ENCODE peak calls at places on chromosomes 11 and 22, in five cellular contexts. N, Z, L, W and I are unnamed samples.

GRCh38 chr11:2531987-2532703 is 87.3 kb downstream of the KCNQ1 start:
- DNase-seq in N (peak; percentile 64), Z (no peak), L (no peak), W (no peak), I (no peak)

GRCh38 chr11:100789500-100789899 is 102.4 kb downstream of the ARHGAP42 start:
- DNase-seq in N (no peak), Z (no peak), L (no peak), W (no peak), I (no peak)

GRCh38 chr22:36641902-36642640 is 61.5 kb downstream of the CACNG2 start:
- DNase-seq in N (no peak), Z (no peak), L (no peak), W (no peak), I (no peak)

GRCh38 chr11:19071255-19071654 is 10.7 kb upstream of the MRGPRX2 start:
- DNase-seq in N (no peak), Z (peak; percentile 88), L (peak; percentile 95), W (peak; percentile 76), I (peak; percentile 80)

GRCh38 chr11:95682552-95682951 is 107.0 kb downstream of the FAM76B start:
- DNase-seq in N (no peak), Z (no peak), L (no peak), W (no peak), I (no peak)

GRCh38 chr11:108319541-108320145 is 96.8 kb downstream of the ATM start:
- DNase-seq in N (no peak), Z (no peak), L (no peak), W (no peak), I (no peak)

GRCh38 chr22:27879923-27880322 is 39.1 kb downstream of the PITPNB start:
- DNase-seq in N (no peak), Z (peak; percentile 69), L (peak; percentile 79), W (peak; percentile 17), I (peak; percentile 29)

GRCh38 chr11:8242480-8243280 is 21.0 kb downstream of the LMO1 start:
- DNase-seq in N (no peak), Z (peak; percentile 77), L (peak; percentile 62), W (no peak), I (no peak)

GRCh38 chr11:16959528-16960100 is 54.6 kb downstream of the PLEKHA7 start:
- DNase-seq in N (no peak), Z (no peak), L (no peak), W (no peak), I (no peak)

GRCh38 chr11:7677071-7677470 is 3.8 kb upstream of the CYB5R2 start:
- DNase-seq in N (no peak), Z (no peak), L (no peak), W (no peak), I (no peak)

GRCh38 chr11:11977206-11977938 is 31.1 kb downstream of the DKK3 start:
- DNase-seq in N (peak; percentile 88), Z (peak; percentile 76), L (peak; percentile 51), W (no peak), I (no peak)

GRCh38 chr11:19980957-19981669 is 179.2 kb downstream of the DBX1 start:
- DNase-seq in N (peak; percentile 72), Z (no peak), L (no peak), W (no peak), I (no peak)

GRCh38 chr22:24894998-24895397 is 51.5 kb downstream of the LHFPL7 start:
- DNase-seq in N (peak; percentile 91), Z (no peak), L (peak; percentile 32), W (no peak), I (peak; percentile 8)

GRCh38 chr11:16604784-16605439 is 133.5 kb upstream of the C11orf58 start:
- DNase-seq in N (peak; percentile 75), Z (peak; percentile 80), L (peak; percentile 53), W (peak; percentile 46), I (peak; percentile 68)

GRCh38 chr11:27427183-27427980 is 45.2 kb downstream of the LGR4 start:
- DNase-seq in N (no peak), Z (no peak), L (peak; percentile 42), W (no peak), I (no peak)

GRCh38 chr11:21687645-21688044 is 505.2 kb upstream of the ANO5 start:
- DNase-seq in N (no peak), Z (no peak), L (no peak), W (no peak), I (no peak)

GRCh38 chr11:19769820-19770219 is 57.2 kb downstream of the NAV2 start:
- DNase-seq in N (no peak), Z (no peak), L (no peak), W (no peak), I (no peak)

GRCh38 chr11:132056689-132057088 is 686.3 kb downstream of the NTM start:
- DNase-seq in N (no peak), Z (no peak), L (no peak), W (no peak), I (no peak)

GRCh38 chr11:6992457-6993431 is 27.4 kb downstream of the ZNF214 start:
- DNase-seq in N (no peak), Z (no peak), L (no peak), W (no peak), I (no peak)

GRCh38 chr11:11813288-11813962 is 28.3 kb upstream of the USP47 start:
- DNase-seq in N (peak; percentile 78), Z (no peak), L (no peak), W (no peak), I (no peak)

GRCh38 chr11:57331720-57332119 is 4.0 kb downstream of the SSRP1 start:
- DNase-seq in N (no peak), Z (no peak), L (no peak), W (no peak), I (no peak)

GRCh38 chr11:118415739-118416068 is 14.3 kb downstream of the ATP5MG start:
- DNase-seq in N (no peak), Z (peak; percentile 85), L (peak; percentile 76), W (no peak), I (no peak)

GRCh38 chr11:83159901-83160865 is 3.3 kb downstream of the PCF11 start:
- DNase-seq in N (no peak), Z (no peak), L (no peak), W (no peak), I (no peak)

DNA sequence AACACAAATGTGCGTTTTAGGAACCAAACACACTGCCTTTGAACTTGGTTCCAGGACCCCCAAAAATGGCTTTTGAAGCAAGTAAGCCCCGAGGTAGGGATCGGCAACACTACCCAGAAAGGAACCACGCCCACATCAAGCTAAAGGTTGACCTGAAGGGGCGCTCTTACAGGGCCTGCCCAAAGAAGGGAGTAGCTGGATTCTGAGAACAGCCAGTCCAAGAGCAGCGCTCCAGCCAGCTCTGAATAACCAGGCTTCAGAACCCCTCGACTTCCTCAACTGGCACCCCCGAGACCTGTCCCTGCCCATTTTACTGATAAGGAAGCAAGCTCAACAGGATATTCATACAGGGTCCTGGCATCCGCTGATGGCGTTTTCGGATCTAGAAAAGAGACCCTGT is 18.9 kb upstream of the MOB2 start:
- DNase-seq in N (peak; percentile 62), Z (peak; percentile 71), L (peak; percentile 82), W (no peak), I (no peak)
- TF ChIP-seq CTCF in N (no peak), Z (peak; percentile 65), L (peak; percentile 66), W (no peak), I (no peak)

GRCh38 chr11:13687271-13687670 is 18.8 kb downstream of the FAR1 start:
- DNase-seq in N (no peak), Z (no peak), L (peak; percentile 15), W (no peak), I (no peak)

GRCh38 chr11:13682212-13682611 is 13.7 kb downstream of the FAR1 start:
- DNase-seq in N (no peak), Z (no peak), L (no peak), W (no peak), I (no peak)

GRCh38 chr11:13680501-13681264 is 12.2 kb downstream of the FAR1 start:
- DNase-seq in N (no peak), Z (no peak), L (peak; percentile 17), W (no peak), I (no peak)

GRCh38 chr11:13681470-13681869 is 13.0 kb downstream of the FAR1 start:
- DNase-seq in N (no peak), Z (no peak), L (no peak), W (no peak), I (no peak)

GRCh38 chr11:13685461-13686108 is 17.1 kb downstream of the FAR1 start:
- DNase-seq in N (no peak), Z (no peak), L (no peak), W (no peak), I (no peak)
- TF ChIP-seq CTCF in N (no peak), Z (no peak), L (no peak), W (no peak), I (no peak)

GRCh38 chr11:76083563-76084451 is 122.5 kb downstream of the WNT11 start:
- DNase-seq in N (no peak), Z (no peak), L (no peak), W (no peak), I (no peak)
- TF ChIP-seq CTCF in N (no peak), Z (no peak), L (no peak), W (no peak), I (no peak)

GRCh38 chr11:126938718-126939117 is 61.9 kb downstream of the KIRREL3 start:
- DNase-seq in N (no peak), Z (no peak), L (no peak), W (no peak), I (no peak)

GRCh38 chr11:126942146-126942545 is 58.4 kb downstream of the KIRREL3 start:
- DNase-seq in N (no peak), Z (no peak), L (no peak), W (no peak), I (no peak)

GRCh38 chr11:126945319-126945718 is 55.3 kb downstream of the KIRREL3 start:
- DNase-seq in N (no peak), Z (no peak), L (peak; percentile 6), W (no peak), I (no peak)

GRCh38 chr11:126943319-126943718 is 57.3 kb downstream of the KIRREL3 start:
- DNase-seq in N (no peak), Z (no peak), L (no peak), W (no peak), I (no peak)

DNA sequence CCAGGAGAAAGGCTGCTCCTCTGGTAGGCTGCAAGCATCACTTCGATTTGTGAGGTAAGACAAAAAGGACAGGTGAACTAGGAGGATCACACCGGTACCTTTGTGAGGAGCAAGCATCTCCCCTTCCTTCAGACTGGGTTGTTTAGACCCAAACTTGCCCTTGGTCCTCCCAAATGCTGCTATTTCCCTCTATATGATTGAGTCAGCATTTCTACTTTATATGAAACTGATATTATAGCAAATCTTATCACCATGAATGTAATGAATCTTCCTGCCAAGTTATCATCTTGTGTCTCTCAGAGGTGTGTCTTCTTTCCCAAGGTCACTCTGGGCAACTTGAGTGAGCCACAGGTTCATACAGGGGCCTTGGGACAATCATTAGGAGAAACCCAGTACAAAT is 61.0 kb downstream of the KIRREL3 start:
- DNase-seq in N (no peak), Z (no peak), L (no peak), W (no peak), I (no peak)
- TF ChIP-seq CTCF in N (no peak), Z (no peak), L (no peak), W (no peak), I (no peak)

GRCh38 chr11:119486691-119487259 is 63.8 kb upstream of the THY1 start:
- DNase-seq in N (peak; percentile 37), Z (peak; percentile 40), L (no peak), W (no peak), I (no peak)

GRCh38 chr11:119483881-119484371 is 61.0 kb upstream of the THY1 start:
- DNase-seq in N (peak; percentile 50), Z (peak; percentile 44), L (no peak), W (no peak), I (no peak)

GRCh38 chr11:119483341-119483880 is 60.4 kb upstream of the THY1 start:
- DNase-seq in N (peak; percentile 48), Z (peak; percentile 29), L (no peak), W (no peak), I (no peak)

GRCh38 chr11:119486016-119486415 is 63.0 kb upstream of the THY1 start:
- DNase-seq in N (no peak), Z (peak; percentile 52), L (no peak), W (no peak), I (no peak)

GRCh38 chr11:119484741-119485605 is 62.0 kb upstream of the THY1 start:
- DNase-seq in N (peak; percentile 59), Z (peak; percentile 82), L (peak; percentile 77), W (no peak), I (peak; percentile 38)
- TF ChIP-seq CTCF in N (no peak), Z (peak; percentile 69), L (peak; percentile 44), W (peak; percentile 29), I (no peak)